ENCODE peak calls at places on chromosome 4, in five cellular contexts. One of them, this sample, is unnamed.

GRCh38 chr4:94947681-94948108 is 189.9 kb downstream of the BMPR1B start:
- DNase-seq in SK-N-SH: no peak
- DNase-seq in WTC11: no peak
- DNase-seq in psoas muscle: no peak
- DNase-seq in endothelial cell of umbilical vein: no peak
- DNase-seq in this sample: no peak

GRCh38 chr4:113869743-113870375 is 108.3 kb upstream of the CAMK2D start:
- DNase-seq in psoas muscle: no peak
- DNase-seq in WTC11: no peak
- DNase-seq in endothelial cell of umbilical vein: peak
- DNase-seq in SK-N-SH: no peak
- DNase-seq in this sample: no peak

GRCh38 chr4:77358315-77358928 is 201.4 kb downstream of the CCNG2 start:
- DNase-seq in WTC11: peak
- DNase-seq in endothelial cell of umbilical vein: peak
- DNase-seq in SK-N-SH: peak
- DNase-seq in psoas muscle: no peak
- DNase-seq in this sample: peak

GRCh38 chr4:106614446-106614845 is 245.9 kb upstream of the GIMD1 start:
- DNase-seq in WTC11: no peak
- DNase-seq in psoas muscle: no peak
- DNase-seq in endothelial cell of umbilical vein: peak
- DNase-seq in SK-N-SH: no peak
- DNase-seq in this sample: no peak

GRCh38 chr4:5045099-5045498 is 6.2 kb upstream of the STK32B start:
- DNase-seq in endothelial cell of umbilical vein: peak
- DNase-seq in SK-N-SH: no peak
- DNase-seq in WTC11: no peak
- DNase-seq in psoas muscle: no peak
- DNase-seq in this sample: no peak

GRCh38 chr4:123631699-123632098 is 235.1 kb downstream of the SPRY1 start:
- DNase-seq in WTC11: no peak
- DNase-seq in SK-N-SH: no peak
- DNase-seq in psoas muscle: no peak
- DNase-seq in endothelial cell of umbilical vein: no peak
- DNase-seq in this sample: no peak

GRCh38 chr4:42048394-42048793 is 58.1 kb downstream of the SLC30A9 start:
- DNase-seq in endothelial cell of umbilical vein: peak
- DNase-seq in SK-N-SH: no peak
- DNase-seq in WTC11: no peak
- DNase-seq in psoas muscle: no peak
- DNase-seq in this sample: no peak

GRCh38 chr4:151853034-151853433 is 92.2 kb upstream of the GATB start:
- DNase-seq in psoas muscle: no peak
- DNase-seq in SK-N-SH: no peak
- DNase-seq in WTC11: no peak
- DNase-seq in endothelial cell of umbilical vein: no peak
- DNase-seq in this sample: no peak

GRCh38 chr4:157270552-157270951 is 50.0 kb downstream of the GRIA2 start:
- DNase-seq in WTC11: no peak
- DNase-seq in endothelial cell of umbilical vein: no peak
- DNase-seq in SK-N-SH: no peak
- DNase-seq in psoas muscle: no peak
- DNase-seq in this sample: no peak

GRCh38 chr4:7332216-7333023 is 102.3 kb downstream of the PSAPL1 start:
- DNase-seq in psoas muscle: peak
- DNase-seq in WTC11: no peak
- DNase-seq in endothelial cell of umbilical vein: no peak
- DNase-seq in SK-N-SH: no peak
- DNase-seq in this sample: no peak

GRCh38 chr4:106422766-106423165 is 54.2 kb upstream of the GIMD1 start:
- DNase-seq in WTC11: no peak
- DNase-seq in psoas muscle: no peak
- DNase-seq in SK-N-SH: no peak
- DNase-seq in endothelial cell of umbilical vein: no peak
- DNase-seq in this sample: no peak

GRCh38 chr4:7134737-7135388 is 57.5 kb upstream of the SORCS2 start:
- DNase-seq in SK-N-SH: no peak
- DNase-seq in psoas muscle: peak
- DNase-seq in WTC11: no peak
- DNase-seq in endothelial cell of umbilical vein: no peak
- DNase-seq in this sample: no peak

GRCh38 chr4:183506389-183506735 is 1.5 kb downstream of the ING2 start:
- DNase-seq in SK-N-SH: no peak
- DNase-seq in psoas muscle: no peak
- DNase-seq in endothelial cell of umbilical vein: no peak
- DNase-seq in WTC11: no peak
- DNase-seq in this sample: no peak

GRCh38 chr4:2598661-2599654 is 62.5 kb downstream of the FAM193A start:
- DNase-seq in endothelial cell of umbilical vein: peak
- DNase-seq in SK-N-SH: peak
- DNase-seq in WTC11: no peak
- DNase-seq in psoas muscle: no peak
- DNase-seq in this sample: no peak

GRCh38 chr4:169068423-169068822 is 58.4 kb upstream of the CBR4 start:
- DNase-seq in endothelial cell of umbilical vein: no peak
- DNase-seq in SK-N-SH: no peak
- DNase-seq in WTC11: peak
- DNase-seq in psoas muscle: no peak
- DNase-seq in this sample: no peak

GRCh38 chr4:113505057-113505456 is 256.5 kb downstream of the CAMK2D start:
- DNase-seq in WTC11: no peak
- DNase-seq in psoas muscle: no peak
- DNase-seq in endothelial cell of umbilical vein: no peak
- DNase-seq in SK-N-SH: no peak
- DNase-seq in this sample: no peak

GRCh38 chr4:52750819-52751348 is 341 bp downstream of the ERVMER34-1 start:
- DNase-seq in SK-N-SH: no peak
- DNase-seq in WTC11: peak
- DNase-seq in psoas muscle: peak
- DNase-seq in endothelial cell of umbilical vein: peak
- DNase-seq in this sample: no peak

GRCh38 chr4:118280501-118281218 is 72.1 kb downstream of the PRSS12 start:
- DNase-seq in SK-N-SH: peak
- DNase-seq in psoas muscle: no peak
- DNase-seq in WTC11: peak
- DNase-seq in endothelial cell of umbilical vein: peak
- DNase-seq in this sample: no peak

GRCh38 chr4:1523907-1524636 is 117.8 kb upstream of the NKX1-1 start:
- DNase-seq in SK-N-SH: no peak
- DNase-seq in psoas muscle: peak
- DNase-seq in endothelial cell of umbilical vein: no peak
- DNase-seq in WTC11: no peak
- DNase-seq in this sample: no peak

GRCh38 chr4:167233523-167234387 is 539 bp downstream of the SPOCK3 start:
- DNase-seq in WTC11: peak
- DNase-seq in endothelial cell of umbilical vein: peak
- DNase-seq in SK-N-SH: peak
- DNase-seq in psoas muscle: no peak
- DNase-seq in this sample: no peak

GRCh38 chr4:104815593-104816156 is 321.0 kb upstream of the CXXC4 start:
- DNase-seq in endothelial cell of umbilical vein: no peak
- DNase-seq in psoas muscle: no peak
- DNase-seq in WTC11: no peak
- DNase-seq in SK-N-SH: no peak
- DNase-seq in this sample: no peak

GRCh38 chr4:104811727-104812126 is 317.0 kb upstream of the CXXC4 start:
- DNase-seq in SK-N-SH: no peak
- DNase-seq in endothelial cell of umbilical vein: no peak
- DNase-seq in WTC11: peak
- DNase-seq in psoas muscle: peak
- DNase-seq in this sample: no peak
- TF ChIP-seq CTCF in SK-N-SH: no peak
- TF ChIP-seq CTCF in endothelial cell of umbilical vein: no peak
- TF ChIP-seq CTCF in WTC11: no peak
- TF ChIP-seq CTCF in psoas muscle: no peak
- TF ChIP-seq CTCF in this sample: no peak

DNA sequence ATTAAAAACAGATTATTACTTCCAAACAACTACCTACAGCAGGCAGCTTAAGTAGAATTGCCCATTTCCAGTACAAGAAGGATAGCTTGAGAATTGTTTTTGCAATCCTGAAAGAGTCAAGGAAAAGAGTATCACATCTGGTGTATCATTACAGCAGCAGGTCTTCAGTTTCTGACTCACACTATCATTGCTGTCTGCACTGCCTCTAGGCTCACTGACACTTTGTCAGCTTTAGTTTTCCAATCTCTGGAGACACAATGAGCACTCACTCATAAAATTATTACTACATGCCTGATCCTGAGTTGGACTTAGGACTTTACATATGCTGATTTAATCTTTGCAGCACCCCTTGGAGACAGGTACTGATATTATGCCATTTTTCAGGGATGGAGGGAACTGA is 244.6 kb upstream of the BOD1L1 start:
- DNase-seq in SK-N-SH: no peak
- DNase-seq in psoas muscle: no peak
- DNase-seq in endothelial cell of umbilical vein: no peak
- DNase-seq in WTC11: no peak
- DNase-seq in this sample: no peak
- TF ChIP-seq CTCF in SK-N-SH: no peak
- TF ChIP-seq CTCF in psoas muscle: no peak
- TF ChIP-seq CTCF in endothelial cell of umbilical vein: no peak
- TF ChIP-seq CTCF in WTC11: no peak
- TF ChIP-seq CTCF in this sample: no peak

GRCh38 chr4:54971474-54971950 is 153.9 kb downstream of the KDR start:
- DNase-seq in psoas muscle: no peak
- DNase-seq in endothelial cell of umbilical vein: peak
- DNase-seq in SK-N-SH: peak
- DNase-seq in WTC11: no peak
- DNase-seq in this sample: peak

DNA sequence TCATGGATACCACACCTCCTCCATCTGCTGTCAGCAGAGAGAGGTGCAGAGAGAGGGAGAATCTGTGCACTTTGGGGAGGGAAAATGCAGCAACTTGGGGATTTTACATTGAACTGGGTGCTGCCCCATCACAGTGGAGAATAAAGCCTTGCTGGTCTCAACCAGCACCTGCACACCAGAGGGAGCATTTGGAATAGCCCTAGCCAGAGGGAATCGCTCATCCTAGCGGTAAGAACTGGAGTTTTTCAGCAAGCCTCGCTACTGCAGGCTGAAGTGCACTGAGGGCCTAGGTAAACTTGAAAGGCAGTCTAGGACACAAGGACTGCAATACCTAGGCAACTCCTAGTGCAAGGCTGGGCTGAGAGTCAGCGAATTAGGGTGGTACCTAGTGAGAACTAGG is 148.7 kb downstream of the KDR start:
- DNase-seq in WTC11: peak
- DNase-seq in SK-N-SH: no peak
- DNase-seq in endothelial cell of umbilical vein: no peak
- DNase-seq in psoas muscle: no peak
- DNase-seq in this sample: no peak
- TF ChIP-seq CTCF in WTC11: peak
- TF ChIP-seq CTCF in SK-N-SH: no peak
- TF ChIP-seq CTCF in endothelial cell of umbilical vein: no peak
- TF ChIP-seq CTCF in psoas muscle: no peak
- TF ChIP-seq CTCF in this sample: no peak

GRCh38 chr4:14218641-14219040 is 591.1 kb upstream of the BOD1L1 start:
- DNase-seq in SK-N-SH: no peak
- DNase-seq in WTC11: no peak
- DNase-seq in psoas muscle: no peak
- DNase-seq in endothelial cell of umbilical vein: no peak
- DNase-seq in this sample: no peak

GRCh38 chr4:14223461-14223860 is 595.9 kb upstream of the BOD1L1 start:
- DNase-seq in endothelial cell of umbilical vein: no peak
- DNase-seq in psoas muscle: no peak
- DNase-seq in SK-N-SH: no peak
- DNase-seq in WTC11: no peak
- DNase-seq in this sample: no peak

GRCh38 chr4:14221176-14221575 is 593.7 kb upstream of the BOD1L1 start:
- DNase-seq in SK-N-SH: no peak
- DNase-seq in psoas muscle: no peak
- DNase-seq in WTC11: no peak
- DNase-seq in endothelial cell of umbilical vein: no peak
- DNase-seq in this sample: no peak

GRCh38 chr4:14225683-14226207 is 598.2 kb upstream of the BOD1L1 start:
- DNase-seq in psoas muscle: no peak
- DNase-seq in SK-N-SH: no peak
- DNase-seq in WTC11: no peak
- DNase-seq in endothelial cell of umbilical vein: no peak
- DNase-seq in this sample: no peak

DNA sequence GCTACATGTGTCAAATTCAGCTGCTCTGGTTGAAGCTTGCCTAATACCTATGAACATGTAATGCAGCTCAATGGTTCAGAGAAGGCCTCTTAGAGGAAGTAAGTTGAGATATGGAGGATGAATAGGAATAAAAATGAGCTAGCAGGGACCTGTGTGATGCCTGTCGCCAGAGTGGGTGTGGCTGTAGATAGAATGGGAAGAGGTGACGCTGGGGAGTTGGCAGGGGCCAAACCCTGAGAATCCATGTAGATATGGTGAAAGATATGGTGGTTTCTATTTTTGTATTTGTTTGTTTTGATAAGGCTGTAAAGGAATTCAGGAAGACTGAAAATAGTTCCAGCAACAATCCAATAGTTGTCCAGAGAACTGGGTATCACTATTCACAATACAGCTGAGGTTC is 595.1 kb upstream of the BOD1L1 start:
- DNase-seq in SK-N-SH: no peak
- DNase-seq in psoas muscle: no peak
- DNase-seq in WTC11: no peak
- DNase-seq in endothelial cell of umbilical vein: no peak
- DNase-seq in this sample: no peak
- TF ChIP-seq CTCF in SK-N-SH: no peak
- TF ChIP-seq CTCF in psoas muscle: no peak
- TF ChIP-seq CTCF in WTC11: no peak
- TF ChIP-seq CTCF in endothelial cell of umbilical vein: no peak
- TF ChIP-seq CTCF in this sample: no peak

GRCh38 chr4:26936284-26937065 is 75.8 kb downstream of the STIM2 start:
- DNase-seq in SK-N-SH: no peak
- DNase-seq in psoas muscle: no peak
- DNase-seq in endothelial cell of umbilical vein: no peak
- DNase-seq in WTC11: no peak
- DNase-seq in this sample: no peak

GRCh38 chr4:26938516-26938915 is 77.9 kb downstream of the STIM2 start:
- DNase-seq in endothelial cell of umbilical vein: no peak
- DNase-seq in WTC11: no peak
- DNase-seq in SK-N-SH: no peak
- DNase-seq in psoas muscle: no peak
- DNase-seq in this sample: no peak

GRCh38 chr4:26941951-26942350 is 81.3 kb downstream of the STIM2 start:
- DNase-seq in SK-N-SH: no peak
- DNase-seq in endothelial cell of umbilical vein: no peak
- DNase-seq in WTC11: no peak
- DNase-seq in psoas muscle: no peak
- DNase-seq in this sample: no peak

GRCh38 chr4:26937567-26937966 is 76.9 kb downstream of the STIM2 start:
- DNase-seq in endothelial cell of umbilical vein: no peak
- DNase-seq in psoas muscle: no peak
- DNase-seq in WTC11: no peak
- DNase-seq in SK-N-SH: no peak
- DNase-seq in this sample: no peak

GRCh38 chr4:26937136-26937535 is 76.5 kb downstream of the STIM2 start:
- DNase-seq in endothelial cell of umbilical vein: no peak
- DNase-seq in SK-N-SH: no peak
- DNase-seq in WTC11: no peak
- DNase-seq in psoas muscle: no peak
- DNase-seq in this sample: no peak
- TF ChIP-seq CTCF in endothelial cell of umbilical vein: no peak
- TF ChIP-seq CTCF in SK-N-SH: no peak
- TF ChIP-seq CTCF in WTC11: no peak
- TF ChIP-seq CTCF in psoas muscle: no peak
- TF ChIP-seq CTCF in this sample: peak